ENCODE peak calls at places on chromosomes 2 and 18, in eight cellular contexts. F, L, C, B, U, O, I and J are unnamed samples.

GRCh38 chr2:196801578-196801977 is 2.1 kb upstream of the GTF3C3 start:
- DNase-seq in U (no peak), F (no peak), L (no peak), C (no peak), O (no peak), I (no peak), B (peak; percentile 38), J (no peak)

GRCh38 chr2:240962371-240963064 is 35.9 kb upstream of the SNED1 start:
- DNase-seq in F (peak; percentile 90), C (peak; percentile 33), B (no peak), O (no peak), L (no peak), I (no peak), U (peak; percentile 5), J (peak; percentile 38)

GRCh38 chr18:10020176-10020575 is 106.4 kb downstream of the VAPA start:
- DNase-seq in U (no peak), O (no peak), I (no peak), L (no peak), C (no peak), F (no peak), B (no peak), J (no peak)

GRCh38 chr2:12797815-12798214 is 81.1 kb downstream of the TRIB2 start:
- DNase-seq in C (no peak), B (peak; percentile 44), L (no peak), U (no peak), F (no peak), O (no peak), I (no peak), J (no peak)

GRCh38 chr2:165573534-165574461 is 104.3 kb downstream of the CSRNP3 start:
- DNase-seq in I (no peak), L (no peak), F (no peak), U (no peak), O (no peak), C (peak; percentile 59), B (no peak), J (peak; percentile 80)

GRCh38 chr2:223954401-223954800 is 2.9 kb upstream of the MRPL44 start:
- DNase-seq in O (no peak), C (no peak), B (peak; percentile 94), I (no peak), L (no peak), F (no peak), U (no peak), J (no peak)

GRCh38 chr18:62827397-62827796 is 112.1 kb downstream of the PHLPP1 start:
- DNase-seq in C (no peak), L (no peak), F (no peak), U (no peak), B (no peak), I (no peak), O (no peak), J (no peak)

GRCh38 chr2:10267551-10268465 is 34.9 kb upstream of the HPCAL1 start:
- DNase-seq in B (no peak), C (peak; percentile 85), L (no peak), F (peak; percentile 74), U (no peak), O (no peak), I (no peak), J (no peak)